ENCODE peak calls at places on chromosomes 3 and 15, in seven cellular contexts. R is SK-N-SH, E is H1, W is K562, Y is HCT116, S is GM12878, Z is HepG2. C is an unnamed sample.

GRCh38 chr3:127209155-127209839 is 16.4 kb downstream of the PRR23E start:
- DNase-seq in W (no peak), E (no peak), Y (no peak), S (no peak), Z (no peak), R (peak; percentile 58), C (no peak)

GRCh38 chr3:114887806-114888205 is 259.3 kb downstream of the ZBTB20 start:
- DNase-seq in Z (no peak), R (no peak), W (no peak), Y (no peak), E (no peak), S (no peak), C (no peak)

GRCh38 chr3:59660852-59661624 is 611.2 kb upstream of the CFAP20DC start:
- DNase-seq in E (no peak), R (no peak), W (no peak), S (no peak), Y (no peak), Z (no peak), C (no peak)

GRCh38 chr3:171829841-171830559 is 13.1 kb upstream of the TMEM212 start:
- DNase-seq in S (no peak), W (no peak), R (peak; percentile 59), Z (peak; percentile 81), E (no peak), Y (no peak), C (peak; percentile 63)

GRCh38 chr3:138898301-138898700 is 48.6 kb downstream of the FOXL2 start:
- DNase-seq in W (no peak), Y (no peak), E (no peak), R (no peak), Z (no peak), S (no peak), C (no peak)

GRCh38 chr3:15754047-15754446 is 43.7 kb downstream of the ANKRD28 start:
- DNase-seq in Y (no peak), Z (no peak), W (no peak), S (no peak), E (no peak), R (no peak), C (no peak)

GRCh38 chr15:49645937-49646336 is 25.1 kb downstream of the DTWD1 start:
- DNase-seq in S (no peak), Y (no peak), E (no peak), Z (peak; percentile 9), W (no peak), R (no peak), C (no peak)

GRCh38 chr3:182725372-182726251 is 67.7 kb upstream of the ATP11B start:
- DNase-seq in R (peak; percentile 73), W (no peak), E (no peak), Y (no peak), S (no peak), Z (no peak), C (peak; percentile 20)

GRCh38 chr3:39272191-39272590 is 7.6 kb downstream of the CX3CR1 start:
- DNase-seq in Y (no peak), S (no peak), E (no peak), W (no peak), Z (no peak), R (no peak), C (no peak)

GRCh38 chr3:15500107-15500724 is 21.3 kb downstream of the COLQ start:
- DNase-seq in S (no peak), W (no peak), Z (no peak), R (no peak), Y (no peak), E (no peak), C (no peak)

GRCh38 chr3:170712336-170712735 is 126.5 kb upstream of the SLC7A14 start:
- DNase-seq in Y (no peak), E (no peak), W (no peak), Z (no peak), R (no peak), S (no peak), C (no peak)

GRCh38 chr3:131393868-131394267 is 12.3 kb downstream of the NUDT16 start:
- DNase-seq in E (no peak), S (no peak), R (no peak), Y (no peak), Z (no peak), W (no peak), C (no peak)

GRCh38 chr3:194277547-194278091 is 73.5 kb downstream of the CPN2 start:
- DNase-seq in E (no peak), Y (no peak), W (no peak), Z (no peak), R (peak; percentile 49), S (no peak), C (no peak)

GRCh38 chr15:47924381-47924780 is 196.4 kb upstream of the SLC24A5 start:
- DNase-seq in W (no peak), Z (no peak), E (no peak), Y (no peak), S (no peak), R (no peak), C (no peak)

GRCh38 chr3:46504780-46505179 is 7.0 kb downstream of the RTP3 start:
- DNase-seq in S (peak; percentile 28), E (no peak), Z (no peak), Y (no peak), W (no peak), R (no peak), C (no peak)

GRCh38 chr15:47741082-47741481 is 23.8 kb downstream of the SEMA6D start:
- DNase-seq in W (no peak), Y (no peak), Z (no peak), S (no peak), E (no peak), R (no peak), C (no peak)

GRCh38 chr3:50325497-50326181 is 2.4 kb downstream of the TUSC2 start:
- DNase-seq in R (no peak), S (no peak), Y (no peak), Z (no peak), E (no peak), W (no peak), C (no peak)

GRCh38 chr3:50323614-50324199 is 1.2 kb upstream of the HYAL2 start:
- DNase-seq in E (no peak), W (no peak), Y (no peak), Z (no peak), S (no peak), R (no peak), C (no peak)

GRCh38 chr3:50326182-50326541 is 1.9 kb downstream of the TUSC2 start:
- DNase-seq in S (no peak), E (no peak), Y (no peak), Z (no peak), R (no peak), W (no peak), C (no peak)

GRCh38 chr3:50323092-50323600 is 601 bp upstream of the HYAL2 start:
- DNase-seq in S (no peak), R (no peak), W (no peak), E (no peak), Z (no peak), Y (no peak), C (no peak)

DNA sequence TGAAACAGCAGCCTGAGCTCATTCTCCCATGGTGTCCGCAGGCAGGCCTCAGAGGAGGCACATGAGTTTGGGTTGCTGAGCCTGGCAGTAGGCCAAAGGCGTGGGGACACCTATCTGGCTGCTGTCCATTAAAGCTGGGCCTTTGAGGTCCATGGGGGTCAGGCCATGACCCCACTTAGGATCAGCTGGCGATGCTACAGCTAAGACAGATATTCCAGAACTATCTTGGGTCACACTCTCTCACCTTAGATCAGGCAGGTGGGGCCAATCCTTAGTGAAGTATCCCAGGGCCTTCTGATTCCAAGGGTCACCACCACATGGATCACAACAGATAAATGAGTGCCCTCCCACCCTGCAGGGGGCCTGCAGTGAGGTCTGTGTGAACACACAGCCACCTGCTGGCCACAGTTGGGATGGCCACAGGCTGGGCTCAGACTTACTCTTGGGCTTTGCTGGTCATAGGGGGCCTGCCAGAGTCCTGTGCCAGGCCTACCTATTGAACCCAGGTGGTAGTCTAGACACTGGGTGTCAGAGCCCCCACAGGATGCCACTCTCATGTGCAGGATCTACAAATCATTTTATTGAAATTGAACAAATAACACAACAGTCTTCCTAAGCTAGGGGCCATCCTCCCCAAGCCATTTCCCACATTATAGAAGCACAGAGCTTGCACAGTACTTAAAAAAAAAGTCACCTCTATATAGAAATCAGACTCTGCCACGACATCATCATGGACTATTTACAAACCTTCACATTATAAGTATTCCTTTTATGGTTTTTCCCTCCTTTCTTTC is 2.0 kb upstream of the HYAL2 start:
- DNase-seq in S (no peak), W (peak; percentile 40), R (peak; percentile 85), Z (peak; percentile 88), E (no peak), Y (peak; percentile 75), C (peak; percentile 75)
- TF ChIP-seq YY1 in S (no peak), W (no peak), R (no peak), Z (no peak), E (no peak), Y (no peak), C (no peak)

DNA sequence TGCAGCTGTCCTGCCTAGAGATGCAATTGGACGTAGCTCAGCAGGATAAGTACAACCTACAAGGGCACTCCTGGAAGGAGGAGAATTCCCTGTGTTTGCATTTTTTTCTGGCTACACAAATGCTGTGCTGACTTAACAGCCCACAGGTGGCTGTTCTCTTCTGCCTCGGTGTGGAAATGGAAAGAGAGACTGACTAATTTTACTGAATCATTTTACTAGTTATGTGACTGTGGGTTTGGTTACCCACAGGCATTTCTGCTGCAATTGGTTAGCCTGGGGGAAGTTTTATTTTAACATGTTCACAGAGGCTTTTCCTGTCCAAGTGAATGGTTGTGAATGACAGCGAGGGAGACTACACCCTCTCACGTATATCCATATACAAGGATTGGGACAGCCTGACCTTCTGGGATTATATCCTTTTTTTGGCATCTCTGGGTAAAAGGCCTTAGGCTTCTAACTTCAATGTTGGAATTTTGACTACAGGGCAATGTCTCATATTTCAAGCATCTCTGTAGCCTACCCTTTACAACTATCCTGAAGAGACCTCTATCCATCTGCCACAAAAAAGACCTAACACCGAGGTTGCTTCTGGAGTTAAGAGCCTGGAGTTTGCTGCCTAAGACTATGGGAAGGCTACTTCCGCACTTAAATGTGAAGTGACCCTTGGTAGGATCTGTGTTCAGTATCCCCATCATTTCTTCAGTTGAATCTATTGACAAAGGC is 67.2 kb upstream of the TP63 start:
- DNase-seq in Z (no peak), S (peak; percentile 82), R (no peak), Y (no peak), W (no peak), E (no peak), C (no peak)
- TF ChIP-seq YY1 in Z (no peak), S (peak; percentile 12), R (no peak), Y (no peak), W (no peak), E (no peak), C (no peak)

GRCh38 chr15:85415779-85416178 is 35.4 kb downstream of the AKAP13 start:
- DNase-seq in E (no peak), W (no peak), R (no peak), Z (no peak), S (no peak), Y (no peak), C (no peak)
- TF ChIP-seq YY1 in E (no peak), W (no peak), R (no peak), Z (no peak), S (no peak), Y (no peak), C (no peak)

DNA sequence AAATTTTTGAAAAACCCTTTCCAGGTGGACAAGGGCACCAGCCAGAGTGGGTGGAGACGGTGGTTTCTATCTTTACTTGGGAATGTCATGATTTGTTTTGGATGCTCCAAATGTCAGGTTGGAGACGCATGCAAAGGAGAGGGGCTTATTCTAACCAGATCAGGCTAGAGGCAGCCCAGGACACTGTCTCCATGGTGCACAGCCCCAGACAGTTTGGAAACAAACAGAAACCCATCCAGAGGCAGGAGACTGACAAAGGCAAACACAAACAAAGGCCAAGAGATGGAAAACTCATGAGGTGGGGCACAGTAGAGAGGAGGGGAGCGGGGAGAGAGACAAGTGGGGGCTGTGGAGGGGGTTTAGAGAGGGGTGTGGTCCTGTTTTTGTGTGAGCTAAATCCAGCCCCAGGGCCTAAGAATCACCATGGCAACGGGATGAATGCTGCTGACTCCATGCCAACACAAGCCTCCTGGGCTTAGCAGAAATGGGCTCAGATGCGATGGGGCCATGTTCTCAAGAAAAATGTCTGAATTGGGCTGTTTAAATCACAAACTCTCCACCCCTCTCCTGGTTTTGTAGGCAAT is 32.4 kb downstream of the PARP16 start:
- DNase-seq in R (peak; percentile 46), Y (no peak), W (no peak), E (no peak), Z (no peak), S (no peak), C (peak; percentile 90)
- TF ChIP-seq YY1 in R (no peak), Y (no peak), W (no peak), E (no peak), Z (no peak), S (no peak), C (no peak)